ENCODE peak calls at places on chromosomes 13 and 19, in five cellular contexts. W is NCI-H2029, D is lung, Z is GM23248, U is K562. C is an unnamed sample.

GRCh38 chr13:72754111-72754510 is 26.4 kb downstream of the BORA start:
- DNase-seq in W (no peak), D (no peak), Z (no peak), U (no peak), C (no peak)

GRCh38 chr19:12596927-12597548 is 13.6 kb downstream of the ZNF490 start:
- DNase-seq in W (no peak), D (peak; percentile 66), Z (no peak), U (no peak), C (no peak)

GRCh38 chr19:50716178-50717025 is 3.2 kb downstream of the SHANK1 start:
- DNase-seq in W (no peak), D (no peak), Z (no peak), U (no peak), C (no peak)

GRCh38 chr19:50003810-50004419 is 21.3 kb downstream of the VRK3 start:
- DNase-seq in W (no peak), D (peak; percentile 42), Z (peak; percentile 98), U (peak; percentile 50), C (no peak)

GRCh38 chr13:100633461-100633860 is 41.1 kb downstream of the TMTC4 start:
- DNase-seq in W (no peak), D (no peak), Z (peak; percentile 93), U (no peak), C (no peak)

GRCh38 chr13:42539670-42540069 is 34.3 kb upstream of the TNFSF11 start:
- DNase-seq in W (no peak), D (no peak), Z (peak; percentile 41), U (no peak), C (no peak)

GRCh38 chr13:65378943-65379519 is 1851.1 kb downstream of the PCDH9 start:
- DNase-seq in W (no peak), D (no peak), Z (no peak), U (no peak), C (peak; percentile 2)

GRCh38 chr19:12939292-12939606 is 840 bp downstream of the CALR start:
- DNase-seq in W (no peak), D (no peak), Z (peak; percentile 90), U (no peak), C (no peak)

GRCh38 chr13:108200781-108201398 is 14.4 kb downstream of the LIG4 start:
- DNase-seq in W (no peak), D (no peak), Z (peak; percentile 66), U (no peak), C (no peak)

GRCh38 chr13:50366488-50367174 is 351.4 kb downstream of the KCNRG start:
- DNase-seq in W (no peak), D (no peak), Z (no peak), U (no peak), C (no peak)

GRCh38 chr13:20136781-20137703 is 23.8 kb downstream of the GJA3 start:
- DNase-seq in W (no peak), D (peak; percentile 45), Z (peak; percentile 47), U (peak; percentile 17), C (peak; percentile 23)

GRCh38 chr19:30664358-30665058 is 292.3 kb downstream of the ZNF536 start:
- DNase-seq in W (no peak), D (no peak), Z (peak; percentile 57), U (no peak), C (no peak)

GRCh38 chr13:23378009-23378632 is 55.4 kb downstream of the SACS start:
- DNase-seq in W (no peak), D (no peak), Z (peak; percentile 100), U (no peak), C (no peak)

GRCh38 chr13:113553541-113554332 is 30.8 kb upstream of the TFDP1 start:
- DNase-seq in W (no peak), D (peak; percentile 24), Z (no peak), U (no peak), C (no peak)

GRCh38 chr13:108322206-108322824 is 52.8 kb downstream of the TNFSF13B start:
- DNase-seq in W (no peak), D (no peak), Z (peak; percentile 70), U (peak; percentile 22), C (peak; percentile 24)

GRCh38 chr19:50708179-50708879 is 11.3 kb downstream of the SHANK1 start:
- DNase-seq in W (no peak), D (no peak), Z (no peak), U (no peak), C (no peak)

GRCh38 chr13:108003626-108004025 is 211.7 kb downstream of the LIG4 start:
- DNase-seq in W (peak; percentile 1), D (no peak), Z (no peak), U (no peak), C (no peak)

GRCh38 chr19:47275866-47276461 is 1.3 kb downstream of the INAFM1 start:
- DNase-seq in W (no peak), D (no peak), Z (peak; percentile 91), U (no peak), C (no peak)

GRCh38 chr19:48578891-48579290 is 26.9 kb downstream of the SULT2B1 start:
- DNase-seq in W (no peak), D (no peak), Z (peak; percentile 23), U (no peak), C (no peak)

C was measured in erythroblast.